ENCODE peak calls at places on chromosomes 6 and 20, in seven cellular contexts. L, M, A, E, X, S and Y are unnamed samples.
A peak's percentile ranks its signal among the peaks of the same experiment; 100 is the strongest.

GRCh38 chr6:170026272-170027110 is 264.4 kb downstream of the DLL1 start:
- DNase-seq in M (no peak), S (peak; percentile 66), E (no peak), L (no peak), A (no peak), X (no peak), Y (no peak)

GRCh38 chr20:39190666-39191570 is 228.8 kb downstream of the DHX35 start:
- DNase-seq in X (peak; percentile 42), A (peak; percentile 13), L (no peak), M (no peak), E (peak; percentile 0), S (no peak), Y (no peak)

GRCh38 chr6:129901910-129902309 is 40.8 kb upstream of the TMEM244 start:
- DNase-seq in E (peak; percentile 41), A (no peak), S (no peak), L (no peak), M (no peak), X (no peak), Y (no peak)

GRCh38 chr6:107932580-107932979 is 25.4 kb downstream of the SEC63 start:
- DNase-seq in M (no peak), X (no peak), E (no peak), A (no peak), S (no peak), L (no peak), Y (no peak)

GRCh38 chr6:17877196-17877889 is 110.1 kb downstream of the KIF13A start:
- DNase-seq in E (peak; percentile 93), M (no peak), L (no peak), S (no peak), X (peak; percentile 29), A (no peak), Y (no peak)

GRCh38 chr6:56381852-56382251 is 134.5 kb upstream of the COL21A1 start:
- DNase-seq in S (no peak), A (no peak), L (no peak), M (no peak), X (no peak), E (no peak), Y (no peak)

GRCh38 chr6:31567531-31568370 is 4.3 kb upstream of the LTA start:
- DNase-seq in E (no peak), S (no peak), M (no peak), L (no peak), A (no peak), X (no peak), Y (no peak)

GRCh38 chr20:19114410-19114809 is 98.0 kb upstream of the SLC24A3 start:
- DNase-seq in E (no peak), S (no peak), X (no peak), L (no peak), A (no peak), M (no peak), Y (peak; percentile 4)

GRCh38 chr6:77566235-77566634 is 86.6 kb upstream of the MEI4 start:
- DNase-seq in S (no peak), E (no peak), M (no peak), X (no peak), L (no peak), A (no peak), Y (no peak)

GRCh38 chr20:10131612-10132345 is 86.9 kb upstream of the SNAP25 start:
- DNase-seq in L (peak; percentile 87), A (no peak), E (peak; percentile 75), S (peak; percentile 44), M (no peak), X (no peak), Y (no peak)

GRCh38 chr6:30171677-30172471 is 8.5 kb downstream of the TRIM15 start:
- DNase-seq in X (no peak), M (no peak), L (no peak), E (peak; percentile 31), A (no peak), S (peak; percentile 59), Y (peak; percentile 72)

GRCh38 chr6:134123666-134124208 is 71.3 kb upstream of the SLC2A12 start:
- DNase-seq in L (no peak), S (peak; percentile 53), A (no peak), M (no peak), E (peak; percentile 89), X (no peak), Y (no peak)

GRCh38 chr6:110813813-110814487 is 1.3 kb downstream of the CDK19 start:
- DNase-seq in E (peak; percentile 21), A (no peak), S (peak; percentile 8), M (peak; percentile 37), X (no peak), L (no peak), Y (no peak)

GRCh38 chr20:37251836-37252477 is 9.7 kb downstream of the GHRH start:
- DNase-seq in M (no peak), L (no peak), E (no peak), S (peak; percentile 31), A (no peak), X (no peak), Y (peak; percentile 74)

GRCh38 chr20:20711413-20711812 is 1.0 kb downstream of the RALGAPA2 start:
- DNase-seq in S (no peak), X (no peak), A (no peak), M (no peak), L (no peak), E (no peak), Y (no peak)

GRCh38 chr6:135884136-135884535 is 32.6 kb downstream of the PDE7B start:
- DNase-seq in M (no peak), X (no peak), L (no peak), S (no peak), A (no peak), E (peak; percentile 55), Y (no peak)

GRCh38 chr6:166507380-166507779 is 79.1 kb downstream of the RAMACL start:
- DNase-seq in L (no peak), E (no peak), M (no peak), A (no peak), S (no peak), X (no peak), Y (no peak)

GRCh38 chr6:105318660-105319059 is 84.2 kb downstream of the PREP start:
- DNase-seq in E (peak; percentile 33), L (no peak), A (peak; percentile 45), X (no peak), M (no peak), S (no peak), Y (no peak)

GRCh38 chr20:37305079-37305478 is 15.6 kb downstream of the MANBAL start:
- DNase-seq in L (no peak), X (no peak), M (no peak), A (no peak), S (no peak), E (no peak), Y (no peak)

GRCh38 chr6:163170294-163170883 is 244.1 kb upstream of the QKI start:
- DNase-seq in L (no peak), X (no peak), A (no peak), E (no peak), M (no peak), S (peak; percentile 60), Y (no peak)